ENCODE peak calls at places on chromosomes 4 and X, in four cellular contexts. G, H, I and K are unnamed samples.

GRCh38 chr4:109206610-109207009 is 95.8 kb downstream of the COL25A1 start:
- DNase-seq in G (no peak), H (no peak), I (no peak), K (peak; percentile 77)

GRCh38 chrX:86747091-86747490 is 598.8 kb downstream of the DACH2 start:
- DNase-seq in G (no peak), H (no peak), I (no peak), K (no peak)

GRCh38 chr4:152594981-152595916 is 59.4 kb upstream of the FBXW7 start:
- DNase-seq in G (no peak), H (no peak), I (peak; percentile 52), K (peak; percentile 50)

GRCh38 chrX:20974326-20974725 is 399.9 kb upstream of the CNKSR2 start:
- DNase-seq in G (peak; percentile 14), H (peak; percentile 8), I (no peak), K (no peak)

GRCh38 chr4:124641715-124642380 is 70.7 kb downstream of the ANKRD50 start:
- DNase-seq in G (peak; percentile 87), H (no peak), I (peak; percentile 1), K (peak; percentile 29)

GRCh38 chrX:45240334-45240733 is 39.7 kb upstream of the DIPK2B start:
- DNase-seq in G (no peak), H (no peak), I (no peak), K (no peak)

GRCh38 chr4:176735300-176735699 is 57.4 kb downstream of the VEGFC start:
- DNase-seq in G (peak; percentile 40), H (no peak), I (no peak), K (peak; percentile 11)

GRCh38 chr4:3251691-3252479 is 2.9 kb downstream of the MSANTD1 start:
- DNase-seq in G (no peak), H (no peak), I (no peak), K (no peak)

GRCh38 chr4:1598641-1599481 is 85.3 kb downstream of the FAM53A start:
- DNase-seq in G (no peak), H (no peak), I (no peak), K (no peak)

GRCh38 chrX:11407331-11408110 is 114.3 kb downstream of the AMELX start:
- DNase-seq in G (no peak), H (no peak), I (no peak), K (no peak)

GRCh38 chr4:173076903-173077629 is 91.5 kb upstream of the GALNT7 start:
- DNase-seq in G (peak; percentile 6), H (no peak), I (no peak), K (no peak)

GRCh38 chr4:106691749-106692148 is 323.2 kb upstream of the GIMD1 start:
- DNase-seq in G (no peak), H (no peak), I (no peak), K (no peak)

GRCh38 chr4:1234296-1234695 is 14.6 kb downstream of the CTBP1 start:
- DNase-seq in G (no peak), H (no peak), I (no peak), K (peak; percentile 35)

GRCh38 chrX:85375333-85375738 is 4.1 kb downstream of the POF1B start:
- DNase-seq in G (no peak), H (peak; percentile 43), I (no peak), K (peak; percentile 4)

GRCh38 chr4:86955888-86956451 is 21.2 kb downstream of the AFF1 start:
- DNase-seq in G (no peak), H (no peak), I (no peak), K (no peak)

GRCh38 chrX:19487520-19488200 is 27.6 kb downstream of the MAP3K15 start:
- DNase-seq in G (no peak), H (no peak), I (no peak), K (peak; percentile 8)

GRCh38 chrX:125202486-125203378 is 116.9 kb upstream of the TEX13C start:
- DNase-seq in G (no peak), H (no peak), I (peak; percentile 36), K (peak; percentile 5)

GRCh38 chrX:1493877-1494510 is 41.3 kb upstream of the ASMTL start:
- DNase-seq in G (no peak), H (no peak), I (no peak), K (no peak)

GRCh38 chr4:169485791-169486742 is 126.3 kb downstream of the NEK1 start:
- DNase-seq in G (peak; percentile 29), H (peak; percentile 29), I (peak; percentile 38), K (peak; percentile 85)

GRCh38 chr4:11518754-11519153 is 90.1 kb upstream of the HS3ST1 start:
- DNase-seq in G (no peak), H (no peak), I (no peak), K (no peak)

GRCh38 chr4:93147524-93148212 is 680.9 kb upstream of the ATOH1 start:
- DNase-seq in G (no peak), H (no peak), I (no peak), K (peak; percentile 91)

GRCh38 chr4:164410401-164410800 is 343.5 kb upstream of the SMIM31 start:
- DNase-seq in G (no peak), H (no peak), I (no peak), K (no peak)

GRCh38 chrX:138886769-138887168 is 175.3 kb upstream of the FGF13 start:
- DNase-seq in G (no peak), H (no peak), I (peak; percentile 49), K (no peak)

GRCh38 chr4:141995051-141995450 is 358.7 kb downstream of the IL15 start:
- DNase-seq in G (no peak), H (no peak), I (no peak), K (peak; percentile 70)

GRCh38 chr4:118270492-118270891 is 82.3 kb downstream of the PRSS12 start:
- DNase-seq in G (peak; percentile 49), H (peak; percentile 42), I (peak; percentile 24), K (peak; percentile 72)

GRCh38 chr4:1305781-1306455 is 16.2 kb downstream of the MAEA start:
- DNase-seq in G (no peak), H (peak; percentile 82), I (no peak), K (no peak)

GRCh38 chr4:48653217-48654014 is 126.7 kb downstream of the FRYL start:
- DNase-seq in G (no peak), H (no peak), I (no peak), K (peak; percentile 55)

GRCh38 chr4:129428454-129428853 is 332.5 kb downstream of the C4orf33 start:
- DNase-seq in G (no peak), H (no peak), I (peak; percentile 87), K (no peak)

GRCh38 chrX:17247144-17247543 is 127.9 kb upstream of the NHS start:
- DNase-seq in G (no peak), H (no peak), I (no peak), K (no peak)

GRCh38 chr4:121564840-121565375 is 131.9 kb downstream of the ANXA5 start:
- DNase-seq in G (no peak), H (no peak), I (no peak), K (no peak)

GRCh38 chrX:13933851-13934250 is 95.8 kb downstream of the GEMIN8 start:
- DNase-seq in G (no peak), H (no peak), I (no peak), K (no peak)

GRCh38 chr4:127759893-127760292 is 22.2 kb upstream of the HSPA4L start:
- DNase-seq in G (no peak), H (no peak), I (no peak), K (no peak)

GRCh38 chr4:137707626-137708025 is 175.3 kb upstream of the PCDH18 start:
- DNase-seq in G (no peak), H (no peak), I (no peak), K (no peak)

GRCh38 chrX:103941201-103941975 is 21.0 kb upstream of the TMSB15B start:
- DNase-seq in G (no peak), H (peak; percentile 57), I (peak; percentile 22), K (peak; percentile 44)

GRCh38 chr4:79576480-79576803 is 168.4 kb upstream of the GK2 start:
- DNase-seq in G (no peak), H (peak; percentile 53), I (peak; percentile 37), K (peak; percentile 50)

GRCh38 chr4:57074753-57075152 is 35.4 kb downstream of the IGFBP7 start:
- DNase-seq in G (no peak), H (no peak), I (no peak), K (peak; percentile 38)

GRCh38 chrX:44474410-44474809 is 68.2 kb downstream of the FUNDC1 start:
- DNase-seq in G (peak; percentile 79), H (no peak), I (no peak), K (no peak)

GRCh38 chr4:109729155-109729562 is 711 bp downstream of the PLA2G12A start:
- DNase-seq in G (no peak), H (peak; percentile 25), I (peak; percentile 2), K (no peak)